ENCODE peak calls at places on chromosomes 6 and 20, in eight cellular contexts. One of them, this sample, is unnamed.
A peak's percentile ranks its signal among the peaks of the same experiment; 100 is the strongest.

GRCh38 chr6:155455766-155456165 is at the start of gene NOX3:
- DNase-seq in GM12878: no peak
- DNase-seq in CD8-positive, alpha-beta memory T cell: no peak
- DNase-seq in fibroblast of lung: no peak
- DNase-seq in thoracic aorta: no peak
- DNase-seq in neuronal stem cell: no peak
- DNase-seq in mesendoderm: peak; percentile 54
- DNase-seq in GM23338: peak; percentile 36
- DNase-seq in this sample: no peak

GRCh38 chr6:30730611-30731435 is 10.7 kb downstream of the TUBB start:
- DNase-seq in GM12878: no peak
- DNase-seq in GM23338: peak; percentile 94
- DNase-seq in CD8-positive, alpha-beta memory T cell: peak; percentile 73
- DNase-seq in mesendoderm: peak; percentile 85
- DNase-seq in thoracic aorta: no peak
- DNase-seq in neuronal stem cell: no peak
- DNase-seq in fibroblast of lung: peak; percentile 65
- DNase-seq in this sample: peak; percentile 79

GRCh38 chr6:105424177-105424783 is 21.4 kb upstream of the PREP start:
- DNase-seq in fibroblast of lung: peak; percentile 42
- DNase-seq in neuronal stem cell: peak; percentile 62
- DNase-seq in GM12878: no peak
- DNase-seq in mesendoderm: peak; percentile 74
- DNase-seq in GM23338: peak; percentile 86
- DNase-seq in CD8-positive, alpha-beta memory T cell: peak; percentile 40
- DNase-seq in thoracic aorta: no peak
- DNase-seq in this sample: peak; percentile 70

GRCh38 chr6:53797304-53797703 is 2.5 kb downstream of the LRRC1 start:
- DNase-seq in GM12878: no peak
- DNase-seq in GM23338: no peak
- DNase-seq in mesendoderm: no peak
- DNase-seq in CD8-positive, alpha-beta memory T cell: no peak
- DNase-seq in thoracic aorta: no peak
- DNase-seq in fibroblast of lung: no peak
- DNase-seq in neuronal stem cell: no peak
- DNase-seq in this sample: no peak

GRCh38 chr6:37524025-37524647 is 24.4 kb upstream of the CCDC167 start:
- DNase-seq in fibroblast of lung: peak; percentile 53
- DNase-seq in GM12878: no peak
- DNase-seq in GM23338: no peak
- DNase-seq in thoracic aorta: no peak
- DNase-seq in mesendoderm: no peak
- DNase-seq in CD8-positive, alpha-beta memory T cell: no peak
- DNase-seq in neuronal stem cell: no peak
- DNase-seq in this sample: no peak

GRCh38 chr6:45617441-45617840 is 239.7 kb upstream of the SUPT3H start:
- DNase-seq in thoracic aorta: no peak
- DNase-seq in CD8-positive, alpha-beta memory T cell: no peak
- DNase-seq in GM23338: no peak
- DNase-seq in GM12878: no peak
- DNase-seq in neuronal stem cell: no peak
- DNase-seq in fibroblast of lung: peak; percentile 83
- DNase-seq in mesendoderm: peak; percentile 16
- DNase-seq in this sample: no peak

GRCh38 chr6:94089915-94090314 is 670.6 kb upstream of the EPHA7 start:
- DNase-seq in neuronal stem cell: no peak
- DNase-seq in fibroblast of lung: no peak
- DNase-seq in GM23338: no peak
- DNase-seq in mesendoderm: peak; percentile 71
- DNase-seq in GM12878: no peak
- DNase-seq in CD8-positive, alpha-beta memory T cell: no peak
- DNase-seq in thoracic aorta: no peak
- DNase-seq in this sample: no peak

GRCh38 chr20:43220612-43221011 is 30.9 kb upstream of the PTPRT start:
- DNase-seq in neuronal stem cell: no peak
- DNase-seq in mesendoderm: no peak
- DNase-seq in GM23338: no peak
- DNase-seq in fibroblast of lung: peak; percentile 17
- DNase-seq in CD8-positive, alpha-beta memory T cell: no peak
- DNase-seq in GM12878: no peak
- DNase-seq in thoracic aorta: peak; percentile 15
- DNase-seq in this sample: no peak

GRCh38 chr20:57399587-57400261 is 8.5 kb downstream of the RBM38 start:
- DNase-seq in thoracic aorta: no peak
- DNase-seq in GM12878: peak; percentile 71
- DNase-seq in GM23338: no peak
- DNase-seq in CD8-positive, alpha-beta memory T cell: no peak
- DNase-seq in fibroblast of lung: peak; percentile 20
- DNase-seq in neuronal stem cell: no peak
- DNase-seq in mesendoderm: no peak
- DNase-seq in this sample: no peak

GRCh38 chr6:119355157-119355556 is 5.6 kb upstream of the MAN1A1 start:
- DNase-seq in thoracic aorta: no peak
- DNase-seq in CD8-positive, alpha-beta memory T cell: no peak
- DNase-seq in neuronal stem cell: no peak
- DNase-seq in GM23338: no peak
- DNase-seq in mesendoderm: no peak
- DNase-seq in fibroblast of lung: no peak
- DNase-seq in GM12878: no peak
- DNase-seq in this sample: no peak
- H3K27ac ChIP-seq in thoracic aorta: no peak overlapping the region
- H3K27ac ChIP-seq in CD8-positive, alpha-beta memory T cell: no peak overlapping the region
- H3K27ac ChIP-seq in neuronal stem cell: no peak overlapping the region
- H3K27ac ChIP-seq in GM23338: no peak overlapping the region
- H3K27ac ChIP-seq in mesendoderm: no peak overlapping the region
- H3K27ac ChIP-seq in fibroblast of lung: no peak overlapping the region
- H3K27ac ChIP-seq in GM12878: no peak overlapping the region
- H3K27ac ChIP-seq in this sample: no peak overlapping the region

GRCh38 chr20:62388839-62389600 is 2.1 kb downstream of the RPS21 start:
- DNase-seq in neuronal stem cell: no peak
- DNase-seq in fibroblast of lung: no peak
- DNase-seq in mesendoderm: no peak
- DNase-seq in CD8-positive, alpha-beta memory T cell: no peak
- DNase-seq in GM23338: no peak
- DNase-seq in GM12878: no peak
- DNase-seq in thoracic aorta: no peak
- DNase-seq in this sample: no peak

GRCh38 chr20:62387219-62387913 is 463 bp downstream of the RPS21 start:
- DNase-seq in GM12878: no peak
- DNase-seq in mesendoderm: no peak
- DNase-seq in thoracic aorta: no peak
- DNase-seq in fibroblast of lung: no peak
- DNase-seq in CD8-positive, alpha-beta memory T cell: no peak
- DNase-seq in GM23338: no peak
- DNase-seq in neuronal stem cell: no peak
- DNase-seq in this sample: no peak

GRCh38 chr20:62386383-62387218 is at the start of gene RPS21:
- DNase-seq in GM12878: peak; percentile 54
- DNase-seq in neuronal stem cell: peak; percentile 83
- DNase-seq in mesendoderm: peak; percentile 94
- DNase-seq in fibroblast of lung: peak; percentile 90
- DNase-seq in CD8-positive, alpha-beta memory T cell: peak; percentile 92
- DNase-seq in GM23338: peak; percentile 94
- DNase-seq in thoracic aorta: peak; percentile 64
- DNase-seq in this sample: peak; percentile 91

GRCh38 chr20:62389601-62390087 is 2.7 kb downstream of the RPS21 start:
- DNase-seq in mesendoderm: no peak
- DNase-seq in fibroblast of lung: no peak
- DNase-seq in GM23338: no peak
- DNase-seq in neuronal stem cell: no peak
- DNase-seq in thoracic aorta: no peak
- DNase-seq in CD8-positive, alpha-beta memory T cell: no peak
- DNase-seq in GM12878: no peak
- DNase-seq in this sample: no peak

GRCh38 chr20:62387993-62388635 is 1.2 kb downstream of the RPS21 start:
- DNase-seq in CD8-positive, alpha-beta memory T cell: no peak
- DNase-seq in mesendoderm: no peak
- DNase-seq in GM12878: no peak
- DNase-seq in thoracic aorta: no peak
- DNase-seq in neuronal stem cell: no peak
- DNase-seq in GM23338: no peak
- DNase-seq in fibroblast of lung: no peak
- DNase-seq in this sample: no peak
- H3K27ac ChIP-seq in CD8-positive, alpha-beta memory T cell: peak overlapping the region; percentile 88
- H3K27ac ChIP-seq in mesendoderm: no peak overlapping the region
- H3K27ac ChIP-seq in GM12878: peak overlapping the region; percentile 93
- H3K27ac ChIP-seq in thoracic aorta: no peak overlapping the region
- H3K27ac ChIP-seq in neuronal stem cell: no peak overlapping the region
- H3K27ac ChIP-seq in GM23338: peak overlapping the region; percentile 84
- H3K27ac ChIP-seq in fibroblast of lung: peak overlapping the region; percentile 76
- H3K27ac ChIP-seq in this sample: peak overlapping the region; percentile 95

DNA sequence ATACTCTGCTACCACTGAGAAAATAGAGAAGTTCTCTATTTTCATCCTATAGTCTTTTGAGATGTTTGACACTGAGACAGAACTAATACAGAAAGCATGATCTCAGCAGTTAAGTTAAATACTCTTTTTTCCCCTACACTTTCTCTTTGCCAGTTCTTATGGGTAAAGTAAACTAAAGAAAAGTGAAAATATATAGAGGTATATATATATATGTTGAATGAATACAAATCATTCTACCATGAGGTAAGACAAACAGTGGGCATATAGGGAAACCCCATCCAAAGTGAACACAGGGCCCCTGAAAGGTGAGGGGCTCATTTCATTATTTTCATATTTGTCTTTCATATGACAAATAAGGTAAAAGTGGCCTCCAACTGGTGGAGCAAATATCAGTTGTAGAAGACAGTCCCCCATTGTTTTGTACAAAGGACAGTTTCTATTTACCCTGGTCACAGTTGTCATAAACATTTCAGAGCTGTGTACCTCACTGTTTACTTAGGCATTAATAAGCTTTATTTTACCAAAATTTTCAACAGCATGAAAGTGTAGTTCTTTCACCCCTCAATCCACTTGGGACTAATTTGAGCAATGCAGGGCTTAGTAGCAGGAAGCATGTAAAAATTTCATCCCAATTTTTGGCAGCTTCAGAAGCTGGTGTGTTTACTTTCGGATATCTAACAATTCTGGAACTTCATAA is 188.3 kb upstream of the MARCKS start:
- DNase-seq in GM12878: no peak
- DNase-seq in neuronal stem cell: no peak
- DNase-seq in GM23338: no peak
- DNase-seq in mesendoderm: no peak
- DNase-seq in fibroblast of lung: no peak
- DNase-seq in thoracic aorta: no peak
- DNase-seq in CD8-positive, alpha-beta memory T cell: no peak
- DNase-seq in this sample: no peak
- H3K27ac ChIP-seq in GM12878: peak overlapping the region; percentile 23
- H3K27ac ChIP-seq in neuronal stem cell: no peak overlapping the region
- H3K27ac ChIP-seq in GM23338: no peak overlapping the region
- H3K27ac ChIP-seq in mesendoderm: no peak overlapping the region
- H3K27ac ChIP-seq in fibroblast of lung: no peak overlapping the region
- H3K27ac ChIP-seq in thoracic aorta: no peak overlapping the region
- H3K27ac ChIP-seq in CD8-positive, alpha-beta memory T cell: no peak overlapping the region
- H3K27ac ChIP-seq in this sample: no peak overlapping the region

GRCh38 chr6:15606347-15606746 is 56.5 kb downstream of the DTNBP1 start:
- DNase-seq in CD8-positive, alpha-beta memory T cell: no peak
- DNase-seq in thoracic aorta: no peak
- DNase-seq in GM12878: no peak
- DNase-seq in neuronal stem cell: no peak
- DNase-seq in mesendoderm: no peak
- DNase-seq in fibroblast of lung: no peak
- DNase-seq in GM23338: no peak
- DNase-seq in this sample: no peak

GRCh38 chr6:15614277-15614676 is 48.6 kb downstream of the DTNBP1 start:
- DNase-seq in mesendoderm: no peak
- DNase-seq in CD8-positive, alpha-beta memory T cell: no peak
- DNase-seq in neuronal stem cell: no peak
- DNase-seq in thoracic aorta: no peak
- DNase-seq in fibroblast of lung: no peak
- DNase-seq in GM12878: no peak
- DNase-seq in GM23338: no peak
- DNase-seq in this sample: no peak

GRCh38 chr6:15607603-15608002 is 55.2 kb downstream of the DTNBP1 start:
- DNase-seq in neuronal stem cell: no peak
- DNase-seq in GM23338: no peak
- DNase-seq in GM12878: no peak
- DNase-seq in CD8-positive, alpha-beta memory T cell: no peak
- DNase-seq in mesendoderm: no peak
- DNase-seq in thoracic aorta: no peak
- DNase-seq in fibroblast of lung: no peak
- DNase-seq in this sample: no peak

GRCh38 chr6:15608406-15608805 is 54.4 kb downstream of the DTNBP1 start:
- DNase-seq in neuronal stem cell: no peak
- DNase-seq in GM12878: no peak
- DNase-seq in fibroblast of lung: peak; percentile 74
- DNase-seq in CD8-positive, alpha-beta memory T cell: no peak
- DNase-seq in mesendoderm: peak; percentile 50
- DNase-seq in GM23338: no peak
- DNase-seq in thoracic aorta: no peak
- DNase-seq in this sample: no peak
- H3K27ac ChIP-seq in neuronal stem cell: no peak overlapping the region
- H3K27ac ChIP-seq in GM12878: no peak overlapping the region
- H3K27ac ChIP-seq in fibroblast of lung: no peak overlapping the region
- H3K27ac ChIP-seq in CD8-positive, alpha-beta memory T cell: no peak overlapping the region
- H3K27ac ChIP-seq in mesendoderm: no peak overlapping the region
- H3K27ac ChIP-seq in GM23338: no peak overlapping the region
- H3K27ac ChIP-seq in thoracic aorta: no peak overlapping the region
- H3K27ac ChIP-seq in this sample: no peak overlapping the region

DNA sequence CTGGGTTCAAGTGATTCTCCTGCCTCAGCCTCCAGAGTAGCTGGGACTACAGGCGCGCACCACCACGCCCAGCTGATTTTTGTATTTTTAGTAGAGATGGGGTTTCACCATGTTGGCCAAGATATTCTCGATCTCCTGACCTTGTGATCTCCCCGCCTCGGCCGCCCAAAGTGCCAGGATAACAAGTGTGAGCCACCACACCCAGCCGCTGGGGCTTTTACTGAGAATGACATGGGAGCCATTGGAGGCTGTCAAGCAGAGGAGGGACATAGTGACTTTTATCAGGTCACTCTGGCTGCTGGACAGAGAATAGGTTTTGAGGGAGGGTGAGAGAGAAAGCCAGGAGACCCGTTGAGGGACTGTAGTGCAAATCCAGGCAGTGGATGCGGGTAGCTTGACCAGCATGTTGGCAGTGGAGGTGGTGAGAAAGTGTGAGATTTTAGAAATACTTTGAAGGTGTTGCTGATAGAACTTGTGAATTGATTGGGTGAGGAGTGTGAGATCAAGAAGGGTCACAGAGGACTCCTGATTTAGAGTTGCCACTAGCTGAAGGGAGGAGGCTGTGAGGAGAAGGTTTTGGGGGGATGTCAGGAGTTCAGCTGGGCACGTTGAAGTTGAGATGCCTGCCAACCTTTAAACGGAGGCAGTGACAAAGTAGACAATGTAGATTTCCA is 14.7 kb downstream of the ZNF341 start:
- DNase-seq in neuronal stem cell: no peak
- DNase-seq in thoracic aorta: no peak
- DNase-seq in GM23338: no peak
- DNase-seq in fibroblast of lung: no peak
- DNase-seq in GM12878: no peak
- DNase-seq in CD8-positive, alpha-beta memory T cell: no peak
- DNase-seq in mesendoderm: peak; percentile 24
- DNase-seq in this sample: no peak
- H3K27ac ChIP-seq in neuronal stem cell: no peak overlapping the region
- H3K27ac ChIP-seq in thoracic aorta: no peak overlapping the region
- H3K27ac ChIP-seq in GM23338: no peak overlapping the region
- H3K27ac ChIP-seq in fibroblast of lung: no peak overlapping the region
- H3K27ac ChIP-seq in GM12878: no peak overlapping the region
- H3K27ac ChIP-seq in CD8-positive, alpha-beta memory T cell: no peak overlapping the region
- H3K27ac ChIP-seq in mesendoderm: no peak overlapping the region
- H3K27ac ChIP-seq in this sample: no peak overlapping the region